ENCODE peak calls at places on chromosome 2, in seven cellular contexts. K is breast epithelium, Q is A673, I is endodermal cell, J is tibial artery, Y is mammary epithelial cell, Z is psoas muscle. M is an unnamed sample.

GRCh38 chr2:231057590-231057989 is 923 bp downstream of the PSMD1 start:
- DNase-seq in K (no peak), Q (no peak), I (no peak), J (no peak), Y (peak; percentile 23), Z (no peak), M (no peak)

GRCh38 chr2:162928356-162928755 is 89.8 kb upstream of the KCNH7 start:
- DNase-seq in K (no peak), Q (no peak), I (no peak), J (no peak), Y (peak; percentile 77), Z (no peak), M (peak; percentile 16)

GRCh38 chr2:199603748-199604291 is 146.1 kb upstream of the SATB2 start:
- DNase-seq in K (no peak), Q (no peak), I (peak; percentile 70), J (no peak), Y (no peak), Z (no peak), M (no peak)

GRCh38 chr2:26855516-26855915 is 7.6 kb downstream of the DPYSL5 start:
- DNase-seq in K (no peak), Q (no peak), I (no peak), J (no peak), Y (no peak), Z (no peak), M (no peak)

GRCh38 chr2:13533524-13533922 is 816.8 kb downstream of the TRIB2 start:
- DNase-seq in K (no peak), Q (no peak), I (no peak), J (no peak), Y (no peak), Z (no peak), M (no peak)

GRCh38 chr2:30108851-30109250 is 38.0 kb upstream of the YPEL5 start:
- DNase-seq in K (no peak), Q (no peak), I (no peak), J (no peak), Y (no peak), Z (no peak), M (no peak)

GRCh38 chr2:86413296-86414085 is 27.7 kb upstream of the KDM3A start:
- DNase-seq in K (no peak), Q (peak; percentile 82), I (peak; percentile 46), J (no peak), Y (no peak), Z (no peak), M (no peak)

GRCh38 chr2:201452058-201452736 is 657 bp downstream of the STRADB start:
- DNase-seq in K (no peak), Q (peak; percentile 18), I (no peak), J (no peak), Y (peak; percentile 16), Z (no peak), M (no peak)

GRCh38 chr2:36562973-36563532 is 34.9 kb downstream of the FEZ2 start:
- DNase-seq in K (no peak), Q (no peak), I (no peak), J (no peak), Y (peak; percentile 44), Z (no peak), M (no peak)

GRCh38 chr2:212949786-212950185 is 201.6 kb downstream of the IKZF2 start:
- DNase-seq in K (no peak), Q (no peak), I (no peak), J (no peak), Y (no peak), Z (no peak), M (no peak)

GRCh38 chr2:59196511-59196910 is 955.4 kb upstream of the FANCL start:
- DNase-seq in K (no peak), Q (no peak), I (no peak), J (no peak), Y (no peak), Z (no peak), M (peak; percentile 16)

GRCh38 chr2:204072443-204073324 is 136.1 kb downstream of the ICOS start:
- DNase-seq in K (no peak), Q (peak; percentile 63), I (peak; percentile 90), J (no peak), Y (peak; percentile 9), Z (no peak), M (no peak)

GRCh38 chr2:230878599-230878965 is 13.8 kb downstream of the ITM2C start:
- DNase-seq in K (no peak), Q (no peak), I (no peak), J (peak; percentile 7), Y (no peak), Z (no peak), M (no peak)

GRCh38 chr2:236209996-236210395 is 41.8 kb upstream of the GBX2 start:
- DNase-seq in K (no peak), Q (no peak), I (no peak), J (no peak), Y (no peak), Z (no peak), M (no peak)

GRCh38 chr2:150675807-150676206 is 188.3 kb upstream of the RND3 start:
- DNase-seq in K (no peak), Q (no peak), I (no peak), J (no peak), Y (no peak), Z (no peak), M (no peak)

GRCh38 chr2:130378898-130379214 is 23.0 kb downstream of the PTPN18 start:
- DNase-seq in K (no peak), Q (no peak), I (no peak), J (no peak), Y (no peak), Z (no peak), M (no peak)

GRCh38 chr2:117963446-117963845 is 50.4 kb downstream of the CCDC93 start:
- DNase-seq in K (no peak), Q (no peak), I (no peak), J (no peak), Y (no peak), Z (no peak), M (no peak)

GRCh38 chr2:28528206-28528605 is 32.3 kb downstream of the PLB1 start:
- DNase-seq in K (no peak), Q (no peak), I (no peak), J (no peak), Y (no peak), Z (peak; percentile 62), M (no peak)

GRCh38 chr2:207115715-207116364 is 49.9 kb downstream of the KLF7 start:
- DNase-seq in K (no peak), Q (no peak), I (no peak), J (no peak), Y (no peak), Z (no peak), M (no peak)

GRCh38 chr2:128628206-128628605 is 309.5 kb upstream of the HS6ST1 start:
- DNase-seq in K (peak; percentile 25), Q (no peak), I (peak; percentile 36), J (no peak), Y (no peak), Z (no peak), M (no peak)

GRCh38 chr2:237322564-237322963 is 91.4 kb downstream of the COL6A3 start:
- DNase-seq in K (no peak), Q (no peak), I (peak; percentile 78), J (no peak), Y (no peak), Z (no peak), M (no peak)

GRCh38 chr2:46954951-46955571 is 39.5 kb upstream of the MCFD2 start:
- DNase-seq in K (peak; percentile 61), Q (no peak), I (peak; percentile 75), J (peak; percentile 84), Y (peak; percentile 51), Z (peak; percentile 85), M (peak; percentile 85)

DNA sequence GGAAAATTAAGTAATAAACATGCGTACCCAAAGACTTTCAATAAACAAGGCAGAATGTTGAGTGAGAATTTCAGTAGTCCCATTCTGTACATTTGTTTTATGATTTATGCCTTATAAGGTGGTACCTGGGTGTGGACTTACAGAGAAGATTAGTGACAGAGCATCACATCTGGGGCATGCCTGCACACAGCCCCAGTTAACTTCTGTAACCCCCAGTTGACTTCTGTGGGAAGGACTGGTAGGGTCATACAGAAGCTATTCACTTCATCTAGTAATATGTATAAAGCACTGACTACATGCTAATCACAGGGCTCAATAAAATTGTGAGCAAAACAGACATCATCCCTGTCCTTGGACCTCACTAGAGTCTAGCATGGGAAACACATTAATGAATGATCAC is 16.1 kb downstream of the MREG start:
- DNase-seq in K (no peak), Q (no peak), I (no peak), J (no peak), Y (peak; percentile 57), Z (no peak), M (no peak)
- TF ChIP-seq CTCF in K (no peak), Q (no peak), I (no peak), J (no peak), Y (no peak), Z (no peak), M (no peak)

GRCh38 chr2:100018794-100019193 is 123.6 kb downstream of the AFF3 start:
- DNase-seq in K (no peak), Q (no peak), I (no peak), J (no peak), Y (no peak), Z (no peak), M (peak; percentile 9)
- H3K4me3 ChIP-seq in K (no peak overlapping the region), Q (no peak overlapping the region), I (no peak overlapping the region), J (no peak overlapping the region), Y (no peak overlapping the region), Z (no peak overlapping the region), M (no peak overlapping the region)

GRCh38 chr2:95342556-95343320 is 45.6 kb downstream of the KCNIP3 start:
- DNase-seq in K (peak; percentile 35), Q (no peak), I (peak; percentile 40), J (peak; percentile 7), Y (no peak), Z (no peak), M (no peak)
- H3K27me3 ChIP-seq in K (no peaks in the 10 kb centered on the region), Q (peaks cover 30% of the 10 kb centered on the region), I (peaks cover 66% of the 10 kb centered on the region), J (peaks cover 9% of the 10 kb centered on the region), Y (no peaks in the 10 kb centered on the region), Z (no peaks in the 10 kb centered on the region), M (no peaks in the 10 kb centered on the region)

DNA sequence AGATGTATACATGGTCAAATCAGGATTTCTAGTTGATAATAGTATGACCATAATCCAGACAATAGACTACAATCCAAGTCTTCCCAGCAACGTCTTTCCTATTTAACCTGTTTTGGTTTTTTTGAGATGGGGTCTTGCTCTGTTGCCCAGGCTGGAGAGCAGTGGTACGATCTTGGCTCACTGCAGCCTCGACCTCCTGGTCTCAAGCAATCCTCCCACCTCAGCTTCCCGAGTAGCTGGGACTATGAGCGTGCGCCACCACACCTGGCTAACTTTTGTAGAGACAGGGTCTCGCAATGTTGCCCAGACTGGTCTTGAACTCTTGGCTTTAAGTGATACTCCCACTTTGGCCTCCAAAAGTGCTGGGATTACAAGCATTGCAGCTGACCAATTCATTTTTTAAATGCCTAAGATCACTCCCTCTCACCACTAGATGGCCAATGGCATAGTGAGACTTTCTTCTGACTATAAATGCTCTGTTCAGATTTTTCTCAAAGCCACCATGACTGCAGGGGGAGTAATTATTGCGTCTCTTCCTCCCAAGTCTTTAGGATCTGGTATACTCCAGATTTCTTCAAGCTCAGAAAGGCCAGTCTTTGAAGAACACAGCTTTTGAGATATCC is 47.6 kb downstream of the HNRNPLL start:
- DNase-seq in K (no peak), Q (peak; percentile 55), I (no peak), J (no peak), Y (no peak), Z (no peak), M (no peak)
- TF ChIP-seq CTCF in K (no peak), Q (peak; percentile 43), I (peak; percentile 76), J (no peak), Y (peak; percentile 42), Z (peak; percentile 30), M (peak; percentile 50)

GRCh38 chr2:25043241-25043867 is 1.5 kb downstream of the EFR3B start:
- DNase-seq in K (no peak), Q (peak; percentile 86), I (peak; percentile 81), J (no peak), Y (no peak), Z (no peak), M (peak; percentile 61)
- H3K4me3 ChIP-seq in K (peak overlapping the region; percentile 74), Q (peak overlapping the region; percentile 61), I (peak overlapping the region; percentile 74), J (peak overlapping the region; percentile 59), Y (no peak overlapping the region), Z (peak overlapping the region; percentile 94), M (peak overlapping the region; percentile 65)